ENCODE peak calls at places on chromosomes 3 and 15, in four cellular contexts. C, W, I and Z are unnamed samples.

GRCh38 chr15:78540955-78541743 is 905 bp downstream of the PSMA4 start:
- DNase-seq in W (no peak), I (no peak), C (no peak), Z (no peak)

GRCh38 chr15:61404567-61404966 is 175.5 kb upstream of the RORA start:
- DNase-seq in W (no peak), I (no peak), C (no peak), Z (no peak)

GRCh38 chr3:72520690-72521308 is 327.4 kb downstream of the SHQ1 start:
- DNase-seq in W (no peak), I (no peak), C (no peak), Z (no peak)

GRCh38 chr3:156478931-156479330 is 76.0 kb downstream of the SSR3 start:
- DNase-seq in I (no peak), W (no peak), C (no peak), Z (no peak)

GRCh38 chr3:126540946-126541627 is 17.1 kb downstream of the CHST13 start:
- DNase-seq in C (no peak), W (peak), I (no peak), Z (no peak)

GRCh38 chr3:84961492-84962255 is 2.9 kb downstream of the CADM2 start:
- DNase-seq in I (peak), W (no peak), C (no peak), Z (no peak)

GRCh38 chr15:82680200-82681102 is 29.2 kb downstream of the AP3B2 start:
- DNase-seq in W (no peak), I (peak), C (peak), Z (peak)

GRCh38 chr15:41116872-41117242 is 777 bp upstream of the INO80 start:
- DNase-seq in C (no peak), W (no peak), I (no peak), Z (no peak)

GRCh38 chr3:78762121-78762520 is 1005.7 kb downstream of the ROBO1 start:
- DNase-seq in C (no peak), W (no peak), I (no peak), Z (no peak)

DNA sequence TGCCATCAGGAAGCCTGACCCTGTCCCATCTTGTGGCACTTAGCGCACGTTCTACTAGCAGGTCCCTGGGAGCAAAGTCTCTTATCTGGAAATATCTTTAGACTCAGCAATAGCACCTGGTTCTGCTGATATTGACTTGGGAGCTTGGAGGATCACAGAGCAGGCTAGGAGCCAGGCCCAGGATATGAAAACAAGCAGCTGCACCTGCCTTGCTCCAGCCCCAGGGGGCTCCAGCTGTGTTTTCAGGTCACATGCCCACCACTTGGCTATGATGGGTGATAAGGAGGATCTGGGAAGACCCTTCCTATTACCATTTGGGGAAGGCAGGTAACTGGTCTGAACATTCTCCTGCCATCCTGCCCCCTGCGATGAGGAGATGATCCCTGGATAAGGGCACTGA is 87.8 kb downstream of the C3orf70 start:
- DNase-seq in W (no peak), I (no peak), C (no peak), Z (no peak)
- TF ChIP-seq CTCF in W (no peak), I (no peak), C (no peak), Z (no peak)

GRCh38 chr3:20930034-20930433 is 744.0 kb upstream of the SGO1 start:
- DNase-seq in W (no peak), I (peak), C (no peak), Z (no peak)
- TF ChIP-seq CTCF in W (no peak), I (no peak), C (no peak), Z (no peak)

DNA sequence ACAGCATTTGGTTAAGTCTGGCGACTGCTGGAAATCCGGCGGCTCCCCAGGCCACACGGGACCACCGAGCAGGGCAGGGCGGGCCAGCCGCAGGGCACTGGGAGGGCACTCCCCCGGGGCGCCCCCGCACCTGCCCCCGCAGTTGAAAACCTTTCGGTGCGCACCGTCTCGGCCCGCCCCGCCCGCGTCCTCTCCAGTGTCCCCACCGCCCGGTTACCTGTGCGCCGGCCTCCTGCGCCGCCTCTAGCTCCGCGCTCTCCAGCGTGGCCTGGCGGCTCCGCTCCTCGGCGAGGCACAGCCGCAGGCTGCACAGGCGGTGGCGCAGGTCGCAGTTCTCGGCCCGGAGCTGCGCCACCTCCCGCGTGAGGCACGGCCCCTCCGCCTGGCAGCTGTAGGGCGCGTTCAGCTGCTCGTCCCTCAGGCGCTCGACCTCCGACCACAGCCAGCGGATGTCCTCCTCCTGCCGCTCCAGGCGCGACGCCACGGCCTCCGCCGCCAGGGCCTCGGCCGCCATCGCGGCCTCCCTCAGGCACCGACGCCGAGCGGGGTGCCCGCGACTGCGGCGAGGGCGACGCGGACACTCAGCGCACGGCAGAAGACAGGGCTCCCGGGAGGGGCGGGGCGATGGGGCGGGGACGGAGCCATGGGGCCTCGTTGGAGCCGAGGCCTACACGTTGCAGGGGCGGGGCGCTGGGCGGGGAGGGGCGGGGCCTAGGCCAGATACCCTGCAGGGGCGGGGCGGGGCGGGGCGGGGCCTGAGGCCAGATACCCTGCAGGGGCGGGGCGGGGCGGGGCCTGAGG is at the start of gene TARS3:
- DNase-seq in I (peak), C (peak), W (peak), Z (peak)
- TF ChIP-seq CTCF in I (no peak), C (no peak), W (no peak), Z (no peak)

DNA sequence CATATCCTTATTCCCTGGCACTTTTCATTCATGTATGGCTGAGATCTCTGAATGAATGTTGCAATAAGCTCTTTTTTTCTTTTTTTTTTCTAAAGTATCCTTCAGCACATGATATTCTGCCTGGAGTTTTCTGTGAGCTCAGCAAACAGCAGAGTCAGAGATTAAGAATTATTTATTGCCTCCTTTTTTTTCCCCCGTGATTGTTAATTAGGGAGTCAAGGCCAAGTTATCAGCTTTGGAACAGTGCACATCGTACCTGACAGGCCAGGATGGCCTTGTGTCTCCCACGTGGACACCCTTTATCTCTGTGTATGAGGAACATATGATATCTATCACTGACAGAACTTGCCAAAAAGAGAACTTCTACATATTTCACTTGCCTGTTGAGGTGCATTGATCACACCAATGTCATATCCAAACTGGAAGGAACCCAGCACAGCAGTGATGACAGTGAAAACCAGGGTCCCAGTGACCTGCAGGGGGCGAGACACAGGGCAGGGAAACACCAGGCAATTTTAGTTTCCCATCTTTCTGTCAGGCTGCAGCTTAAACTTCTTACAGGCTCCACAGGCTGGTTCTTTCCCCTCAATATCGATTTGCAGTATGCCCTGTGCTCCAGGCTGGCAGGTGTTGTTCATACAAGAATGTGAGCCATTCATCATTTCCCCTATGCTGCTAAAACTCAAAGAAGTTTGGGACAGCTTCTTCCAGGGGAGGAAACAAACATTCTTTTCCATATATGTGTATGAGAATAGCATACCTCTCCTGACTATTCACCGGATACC is 8.2 kb downstream of the SLC2A2 start:
- DNase-seq in W (no peak), C (no peak), I (peak), Z (no peak)
- TF ChIP-seq CTCF in W (no peak), C (no peak), I (peak), Z (no peak)

GRCh38 chr3:120177151-120177550 is 82.9 kb upstream of the GSK3B start:
- DNase-seq in C (no peak), I (peak), W (peak), Z (no peak)
- TF ChIP-seq CTCF in C (no peak), I (no peak), W (no peak), Z (no peak)

DNA sequence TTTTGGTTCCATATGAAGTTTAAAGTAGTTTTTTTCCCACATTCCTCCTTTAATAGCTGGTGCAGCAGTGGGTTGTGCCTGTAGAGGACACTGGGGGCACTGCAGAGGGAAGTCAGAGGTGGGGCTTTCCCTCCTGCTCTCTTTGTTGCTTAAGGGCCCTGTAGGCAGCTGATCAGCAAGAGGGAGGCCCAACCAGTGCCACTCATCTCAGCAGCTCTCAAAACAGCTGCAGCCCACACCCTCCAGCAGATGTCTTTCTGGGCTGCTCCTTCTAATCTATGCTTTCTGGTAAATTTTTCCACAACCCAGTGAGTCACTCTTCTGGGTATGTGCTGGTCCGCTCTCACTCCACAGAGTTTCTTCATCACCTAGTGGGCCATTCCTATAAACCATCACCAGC is 263.8 kb downstream of the FEZF2 start:
- DNase-seq in C (no peak), W (peak), I (no peak), Z (no peak)
- TF ChIP-seq CTCF in C (no peak), W (no peak), I (no peak), Z (no peak)

DNA sequence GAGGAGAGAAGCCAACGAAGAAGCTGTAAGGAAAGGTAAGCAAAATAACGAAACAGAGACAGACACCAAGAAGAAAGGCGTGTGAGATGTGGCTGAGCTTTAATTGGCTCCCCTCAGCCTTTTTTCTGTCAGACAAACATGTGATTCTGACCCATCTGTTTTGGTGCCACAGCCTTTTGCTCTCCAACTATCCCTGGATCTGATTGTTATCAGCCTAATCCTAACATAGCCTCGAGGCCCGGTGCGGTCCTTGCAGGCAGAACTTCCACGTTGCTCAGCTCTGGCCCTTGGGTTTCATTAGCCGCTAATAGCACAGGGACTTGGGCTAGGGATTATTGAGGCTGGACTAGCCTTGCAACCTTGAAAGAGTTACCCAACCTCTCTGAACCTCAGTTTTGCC is 57.9 kb upstream of the CACNA2D3 start:
- DNase-seq in C (no peak), I (no peak), W (no peak), Z (no peak)
- TF ChIP-seq CTCF in C (no peak), I (no peak), W (no peak), Z (no peak)

GRCh38 chr3:141920701-141921100 is 44.3 kb downstream of the ATP1B3 start:
- DNase-seq in C (no peak), W (no peak), I (no peak), Z (no peak)

GRCh38 chr3:141915016-141915415 is 38.6 kb downstream of the ATP1B3 start:
- DNase-seq in I (no peak), W (no peak), C (no peak), Z (no peak)

GRCh38 chr3:141914311-141914710 is 37.9 kb downstream of the ATP1B3 start:
- DNase-seq in W (no peak), I (no peak), C (no peak), Z (no peak)

GRCh38 chr3:141913150-141913811 is 36.8 kb downstream of the ATP1B3 start:
- DNase-seq in W (no peak), I (peak), C (peak), Z (no peak)

DNA sequence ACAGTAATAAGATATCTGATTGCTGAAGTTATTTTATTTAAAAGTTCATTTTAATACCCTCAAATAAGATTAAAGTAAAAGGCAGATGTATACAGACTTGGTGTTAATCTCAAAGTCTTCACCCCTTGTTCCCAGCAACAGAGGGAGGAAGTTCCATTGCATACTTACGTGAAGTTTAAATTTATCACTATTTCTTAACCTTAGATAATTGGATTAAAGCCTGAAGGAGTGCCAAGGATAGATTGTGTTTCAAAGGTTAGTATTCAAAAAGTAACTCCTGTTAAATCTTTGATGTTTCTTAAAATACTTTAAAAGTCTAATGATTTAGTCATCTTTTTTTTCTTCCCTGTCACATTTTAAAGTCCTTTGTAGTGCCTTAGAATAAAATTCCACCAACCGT is 39.3 kb downstream of the ATP1B3 start:
- DNase-seq in C (no peak), I (no peak), W (no peak), Z (no peak)
- TF ChIP-seq CTCF in C (no peak), I (no peak), W (no peak), Z (no peak)

GRCh38 chr3:137347132-137347531 is 389.3 kb downstream of the IL20RB start:
- DNase-seq in I (no peak), W (no peak), C (no peak), Z (no peak)
- TF ChIP-seq CTCF in I (no peak), W (no peak), C (no peak), Z (no peak)